ENCODE peak calls at places on chromosomes 13 and 19, in six cellular contexts. A, K, M, C, Y and F are unnamed samples. For H3K36me3, the result is how much of the 10 kb centered on the place peaks cover.

GRCh38 chr19:862529-863304 is 3.3 kb downstream of the CFD start:
- DNase-seq in A (no peak), K (peak), M (peak), C (peak), Y (peak), F (peak)

GRCh38 chr19:55638864-55639359 is 1.9 kb upstream of the ZNF580 start:
- DNase-seq in A (no peak), K (peak), M (no peak), C (no peak), Y (no peak), F (no peak)

GRCh38 chr13:25455146-25455545 is 83.4 kb downstream of the ATP8A2 start:
- DNase-seq in A (no peak), K (peak), M (no peak), C (peak), Y (no peak), F (no peak)

GRCh38 chr13:42594577-42595571 is 20.9 kb downstream of the TNFSF11 start:
- DNase-seq in A (peak), K (peak), M (peak), C (peak), Y (no peak), F (peak)

GRCh38 chr13:106661236-106661635 is 93.3 kb upstream of the ARGLU1 start:
- DNase-seq in A (no peak), K (no peak), M (no peak), C (no peak), Y (no peak), F (no peak)

GRCh38 chr19:7840629-7841028 is 10.6 kb downstream of the EVI5L start:
- DNase-seq in A (no peak), K (no peak), M (no peak), C (no peak), Y (no peak), F (no peak)

GRCh38 chr13:35475960-35476943 is at the start of gene MAB21L1:
- DNase-seq in A (peak), K (no peak), M (no peak), C (peak), Y (peak), F (peak)

GRCh38 chr13:81172603-81173002 is 831.7 kb upstream of the SPRY2 start:
- DNase-seq in A (no peak), K (no peak), M (no peak), C (no peak), Y (no peak), F (no peak)

GRCh38 chr13:32731576-32731975 is 145.3 kb downstream of the PDS5B start:
- DNase-seq in A (no peak), K (peak), M (no peak), C (peak), Y (no peak), F (no peak)

GRCh38 chr13:22893149-22893548 is 287.6 kb upstream of the SGCG start:
- DNase-seq in A (no peak), K (no peak), M (no peak), C (no peak), Y (no peak), F (no peak)

GRCh38 chr19:48815870-48816501 is 5.2 kb upstream of the BCAT2 start:
- DNase-seq in A (no peak), K (no peak), M (peak), C (peak), Y (no peak), F (peak)

GRCh38 chr13:29911781-29912478 is 61.5 kb upstream of the UBL3 start:
- DNase-seq in A (no peak), K (no peak), M (no peak), C (no peak), Y (no peak), F (no peak)

GRCh38 chr13:95059306-95059705 is 241.9 kb downstream of the ABCC4 start:
- DNase-seq in A (no peak), K (no peak), M (no peak), C (no peak), Y (no peak), F (no peak)

GRCh38 chr19:45402469-45403070 is 2.3 kb downstream of the PPP1R13L start:
- DNase-seq in A (no peak), K (no peak), M (peak), C (peak), Y (no peak), F (peak)

GRCh38 chr19:35437152-35437951 is 10.7 kb upstream of the FFAR2 start:
- DNase-seq in A (no peak), K (no peak), M (no peak), C (no peak), Y (no peak), F (peak)
- H3K36me3 ChIP-seq in A (under half), K (under half), M (under half), C (under half), Y (under half), F (under half)

GRCh38 chr19:37353968-37354367 is 16.9 kb upstream of the ZNF527 start:
- DNase-seq in A (no peak), K (no peak), M (no peak), C (no peak), Y (no peak), F (no peak)
- H3K36me3 ChIP-seq in A (under half), K (under half), M (under half), C (under half), Y (under half), F (under half)

GRCh38 chr19:19538077-19538764 is at the start of gene CILP2:
- DNase-seq in A (no peak), K (peak), M (peak), C (no peak), Y (no peak), F (no peak)

GRCh38 chr19:19538767-19539166 is 702 bp downstream of the CILP2 start:
- DNase-seq in A (no peak), K (no peak), M (no peak), C (no peak), Y (no peak), F (no peak)

GRCh38 chr19:19539738-19540703 is 2.0 kb downstream of the CILP2 start:
- DNase-seq in A (no peak), K (peak), M (peak), C (peak), Y (no peak), F (peak)

GRCh38 chr19:19535311-19536191 is 2.5 kb upstream of the CILP2 start:
- DNase-seq in A (no peak), K (no peak), M (no peak), C (no peak), Y (no peak), F (no peak)

GRCh38 chr19:19537321-19538048 is 580 bp upstream of the CILP2 start:
- DNase-seq in A (no peak), K (no peak), M (no peak), C (no peak), Y (no peak), F (no peak)
- H3K36me3 ChIP-seq in A (under half), K (under half), M (under half), C (under half), Y (under half), F (under half)

GRCh38 chr19:3657395-3657769 is 30.8 kb upstream of the CACTIN start:
- DNase-seq in A (no peak), K (no peak), M (no peak), C (no peak), Y (no peak), F (no peak)

GRCh38 chr19:3658004-3658822 is 31.6 kb upstream of the CACTIN start:
- DNase-seq in A (no peak), K (no peak), M (peak), C (no peak), Y (no peak), F (no peak)

GRCh38 chr19:3655402-3656072 is 28.9 kb upstream of the CACTIN start:
- DNase-seq in A (peak), K (peak), M (no peak), C (peak), Y (no peak), F (no peak)

GRCh38 chr19:3656747-3657394 is 30.3 kb upstream of the CACTIN start:
- DNase-seq in A (no peak), K (no peak), M (no peak), C (peak), Y (no peak), F (no peak)

DNA sequence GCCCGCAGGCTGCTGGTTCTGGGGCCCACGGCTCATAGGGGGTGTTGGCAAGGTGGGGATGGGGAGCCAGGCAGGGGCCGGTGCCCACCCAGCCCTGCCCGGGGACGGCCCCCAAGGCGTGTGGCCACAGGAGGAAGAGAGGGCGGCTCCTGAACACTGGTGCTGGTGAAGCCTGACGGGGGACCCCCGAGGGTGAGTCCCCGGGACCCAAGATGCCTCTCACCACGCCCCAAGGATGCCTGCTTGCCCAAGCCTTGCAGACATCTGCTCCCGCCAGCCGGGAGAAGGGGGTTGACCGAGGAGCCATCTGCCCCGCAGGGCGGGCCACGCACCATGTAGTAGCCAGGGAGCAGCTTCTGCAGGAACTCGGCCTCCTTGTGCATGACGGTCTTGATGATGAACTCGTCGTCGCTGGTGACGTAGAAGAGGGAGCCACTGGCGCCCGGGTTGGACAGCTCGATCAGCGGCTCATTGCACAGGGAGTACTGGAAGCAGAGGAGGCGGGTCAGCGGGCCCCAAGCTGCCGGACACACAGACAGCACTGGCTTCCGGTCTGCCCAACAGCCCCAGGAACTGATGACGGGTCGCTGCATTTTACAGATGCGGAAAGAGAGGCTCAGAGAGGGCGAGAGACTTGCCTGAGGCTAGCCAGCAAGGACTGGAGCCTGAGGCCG is 29.6 kb upstream of the CACTIN start:
- DNase-seq in A (no peak), K (no peak), M (no peak), C (no peak), Y (no peak), F (no peak)
- H3K36me3 ChIP-seq in A (under half), K (under half), M (under half), C (under half), Y (under half), F (under half)

GRCh38 chr13:113502686-113503085 is 12.2 kb upstream of the DCUN1D2 start:
- DNase-seq in A (no peak), K (no peak), M (no peak), C (no peak), Y (no peak), F (no peak)
- H3K36me3 ChIP-seq in A (under half), K (half or more), M (under half), C (under half), Y (under half), F (under half)

DNA sequence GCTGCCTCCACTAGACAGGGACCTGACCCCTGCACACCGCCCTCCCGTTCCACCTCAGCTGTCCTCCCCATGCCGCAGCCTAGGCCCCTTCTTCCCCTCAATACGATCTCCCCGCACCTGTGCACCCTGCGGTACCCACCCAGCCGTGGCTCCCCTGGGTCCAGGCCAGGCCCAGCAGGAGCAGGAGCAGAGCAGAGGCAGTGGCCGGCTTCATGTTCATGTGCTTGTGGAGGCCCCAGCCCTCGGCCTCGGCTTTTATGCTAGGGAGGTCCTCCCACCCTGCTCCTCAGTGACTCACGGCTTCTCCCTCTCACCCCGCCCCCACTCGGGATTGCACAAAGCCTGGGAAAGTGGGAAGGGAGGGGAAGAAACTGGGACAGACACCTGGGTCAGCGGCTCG is 11.4 kb upstream of the KRTDAP start:
- DNase-seq in A (no peak), K (no peak), M (no peak), C (no peak), Y (no peak), F (no peak)
- H3K36me3 ChIP-seq in A (under half), K (under half), M (under half), C (under half), Y (under half), F (under half)

GRCh38 chr13:100837611-100838010 is 163.0 kb upstream of the TMTC4 start:
- DNase-seq in A (no peak), K (no peak), M (no peak), C (no peak), Y (no peak), F (no peak)
- H3K36me3 ChIP-seq in A (under half), K (under half), M (under half), C (under half), Y (under half), F (under half)

GRCh38 chr13:21164631-21165030 is 11.7 kb downstream of the SKA3 start:
- DNase-seq in A (no peak), K (no peak), M (no peak), C (peak), Y (no peak), F (no peak)
- H3K36me3 ChIP-seq in A (under half), K (half or more), M (under half), C (under half), Y (under half), F (under half)

GRCh38 chr13:111241862-111242261 is 78.6 kb upstream of the TEX29 start:
- DNase-seq in A (no peak), K (no peak), M (no peak), C (no peak), Y (no peak), F (no peak)
- H3K36me3 ChIP-seq in A (under half), K (under half), M (under half), C (under half), Y (under half), F (under half)

GRCh38 chr13:110687736-110688135 is 18.2 kb downstream of the CARS2 start:
- DNase-seq in A (no peak), K (no peak), M (no peak), C (no peak), Y (no peak), F (no peak)

GRCh38 chr13:110683921-110684320 is 22.0 kb downstream of the CARS2 start:
- DNase-seq in A (no peak), K (no peak), M (no peak), C (no peak), Y (no peak), F (no peak)

GRCh38 chr13:110683203-110683883 is 22.6 kb downstream of the CARS2 start:
- DNase-seq in A (no peak), K (peak), M (peak), C (peak), Y (no peak), F (peak)

GRCh38 chr13:110684388-110685056 is 21.4 kb downstream of the CARS2 start:
- DNase-seq in A (no peak), K (no peak), M (no peak), C (no peak), Y (no peak), F (peak)

DNA sequence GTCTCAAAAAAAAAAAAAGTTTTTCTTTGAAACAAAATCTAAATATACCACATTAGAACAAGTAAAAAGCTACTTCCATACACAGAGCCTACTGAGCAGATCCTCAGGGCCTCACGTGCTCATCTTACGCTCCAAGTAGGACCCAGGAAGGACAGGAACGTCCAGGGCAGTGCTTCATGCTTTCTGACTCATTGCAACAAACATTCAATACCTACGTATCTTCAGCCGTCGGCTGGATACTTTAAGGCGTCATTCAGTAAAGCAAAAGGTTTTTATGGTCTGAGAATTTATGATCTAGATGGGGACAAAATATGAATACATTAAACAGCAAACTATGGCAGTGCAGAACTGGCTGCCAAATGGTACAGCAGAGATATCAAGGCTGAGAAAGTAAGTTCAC is 20.6 kb downstream of the CARS2 start:
- DNase-seq in A (peak), K (no peak), M (no peak), C (no peak), Y (no peak), F (peak)
- H3K36me3 ChIP-seq in A (under half), K (under half), M (under half), C (under half), Y (under half), F (under half)